ENCODE peak calls at places on chromosomes 4 and X, in six cellular contexts. I is psoas muscle, V is Peyer's patch, U is coronary artery, S is lower lobe of right lung, L is upper lobe of right lung. Z is an unnamed sample.

GRCh38 chrX:87697409-87697808 is 179.8 kb downstream of the KLHL4 start:
- DNase-seq in S (no peak), U (no peak), I (no peak), L (no peak), V (no peak), Z (no peak)

GRCh38 chr4:2387205-2387604 is 31.2 kb downstream of the ZFYVE28 start:
- DNase-seq in V (no peak), U (no peak), S (no peak), L (no peak), I (no peak), Z (no peak)

GRCh38 chrX:12997898-12998687 is 23.2 kb downstream of the TMSB4X start:
- DNase-seq in I (no peak), S (no peak), U (no peak), V (no peak), L (no peak), Z (no peak)

GRCh38 chr4:56129431-56129861 is 180.7 kb downstream of the CEP135 start:
- DNase-seq in S (peak), U (no peak), L (peak), V (peak), I (no peak), Z (no peak)

GRCh38 chr4:153223935-153224334 is 19.7 kb downstream of the TRIM2 start:
- DNase-seq in L (no peak), I (no peak), S (no peak), V (no peak), U (no peak), Z (no peak)

GRCh38 chr4:151157543-151157942 is 58.1 kb downstream of the RPS3A start:
- DNase-seq in U (no peak), L (no peak), S (no peak), V (no peak), I (no peak), Z (no peak)

GRCh38 chrX:71609095-71609750 is 9.1 kb downstream of the CXCR3 start:
- DNase-seq in V (peak), L (no peak), U (no peak), I (no peak), S (no peak), Z (no peak)

GRCh38 chr4:167000141-167000852 is 234.0 kb downstream of the SPOCK3 start:
- DNase-seq in S (no peak), U (no peak), I (no peak), V (no peak), L (no peak), Z (no peak)

GRCh38 chrX:125308653-125309052 is 11.0 kb upstream of the TEX13C start:
- DNase-seq in U (no peak), I (no peak), S (no peak), V (no peak), L (no peak), Z (no peak)

GRCh38 chr4:38390962-38391361 is 273.0 kb upstream of the KLF3 start:
- DNase-seq in I (no peak), U (no peak), L (no peak), S (no peak), V (no peak), Z (no peak)

GRCh38 chrX:20378291-20378920 is 111.7 kb upstream of the RPS6KA3 start:
- DNase-seq in V (peak), L (no peak), I (no peak), U (no peak), S (no peak), Z (no peak)

GRCh38 chrX:40149286-40150175 is 51.8 kb upstream of the BCOR start:
- DNase-seq in V (no peak), U (no peak), I (no peak), S (no peak), L (no peak), Z (no peak)

GRCh38 chr4:35793045-35793722 is 451.1 kb downstream of the ARAP2 start:
- DNase-seq in I (no peak), L (no peak), U (no peak), S (no peak), V (no peak), Z (no peak)

GRCh38 chr4:126306152-126306869 is 991.6 kb downstream of the FAT4 start:
- DNase-seq in L (no peak), I (no peak), V (peak), S (no peak), U (no peak), Z (no peak)

GRCh38 chrX:107711521-107712041 is 64.0 kb downstream of the TSC22D3 start:
- DNase-seq in S (no peak), L (no peak), U (peak), I (no peak), V (peak), Z (peak)

GRCh38 chr4:11428701-11429571 is at the start of gene HS3ST1:
- DNase-seq in L (peak), S (peak), I (peak), V (peak), U (peak), Z (no peak)

GRCh38 chrX:150256297-150256650 is 106.8 kb upstream of the MAMLD1 start:
- DNase-seq in U (peak), I (no peak), V (no peak), S (no peak), L (no peak), Z (no peak)

GRCh38 chr4:81449018-81449417 is 22.7 kb downstream of the RASGEF1B start:
- DNase-seq in U (no peak), V (no peak), L (no peak), I (no peak), S (no peak), Z (no peak)

GRCh38 chrX:2320089-2320488 is 180.7 kb downstream of the DHRSX start:
- DNase-seq in L (no peak), I (no peak), V (no peak), S (no peak), U (no peak), Z (no peak)

GRCh38 chrX:2316534-2316933 is 184.2 kb downstream of the DHRSX start:
- DNase-seq in U (no peak), V (no peak), L (no peak), I (no peak), S (no peak), Z (no peak)

GRCh38 chrX:2318371-2318770 is 182.4 kb downstream of the DHRSX start:
- DNase-seq in U (no peak), V (no peak), L (no peak), S (no peak), I (no peak), Z (no peak)

GRCh38 chrX:2315434-2315833 is 185.3 kb downstream of the DHRSX start:
- DNase-seq in L (no peak), I (no peak), V (no peak), S (no peak), U (no peak), Z (no peak)

DNA sequence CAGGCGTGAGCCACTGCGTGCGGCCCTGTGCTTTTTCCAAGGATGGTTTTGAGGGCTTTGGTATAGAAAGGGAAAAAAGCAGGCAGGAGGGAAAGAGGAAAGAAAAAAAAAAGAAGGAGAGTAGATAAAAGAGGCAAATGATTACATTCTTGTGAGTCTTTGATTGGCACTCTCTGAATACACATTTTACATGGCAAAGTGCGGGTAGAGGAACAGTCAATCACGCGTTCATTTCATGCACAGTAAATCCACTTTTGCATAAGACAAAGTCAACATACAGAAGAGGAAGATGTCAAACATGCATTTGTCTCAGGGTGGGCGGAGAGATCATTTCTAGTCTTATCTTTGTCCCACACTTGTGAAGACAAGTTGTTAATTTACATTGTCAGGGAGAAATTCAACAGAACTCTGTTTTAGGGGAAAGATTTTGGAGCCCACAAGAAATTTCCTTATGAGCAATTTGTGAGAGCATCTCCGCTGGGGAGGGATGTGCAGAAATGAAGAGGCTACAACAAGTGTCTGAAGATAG is 183.2 kb downstream of the DHRSX start:
- DNase-seq in L (no peak), S (no peak), V (no peak), I (no peak), U (no peak), Z (no peak)
- H3K27ac ChIP-seq in L (no peak), S (no peak), V (no peak), I (no peak), U (no peak), Z (no peak)

GRCh38 chrX:23403849-23404248 is 69.2 kb downstream of the PTCHD1 start:
- DNase-seq in U (no peak), V (no peak), I (no peak), L (no peak), S (no peak), Z (no peak)
- TF ChIP-seq CTCF in U (no peak), V (peak), I (peak), L (no peak), S (no peak), Z (no peak)

GRCh38 chr4:173526724-173527102 is 3.3 kb downstream of the HAND2 start:
- DNase-seq in U (no peak), I (no peak), V (no peak), L (no peak), S (no peak), Z (no peak)
- H3K27ac ChIP-seq in U (peak), I (no peak), V (peak), L (no peak), S (no peak), Z (no peak)

DNA sequence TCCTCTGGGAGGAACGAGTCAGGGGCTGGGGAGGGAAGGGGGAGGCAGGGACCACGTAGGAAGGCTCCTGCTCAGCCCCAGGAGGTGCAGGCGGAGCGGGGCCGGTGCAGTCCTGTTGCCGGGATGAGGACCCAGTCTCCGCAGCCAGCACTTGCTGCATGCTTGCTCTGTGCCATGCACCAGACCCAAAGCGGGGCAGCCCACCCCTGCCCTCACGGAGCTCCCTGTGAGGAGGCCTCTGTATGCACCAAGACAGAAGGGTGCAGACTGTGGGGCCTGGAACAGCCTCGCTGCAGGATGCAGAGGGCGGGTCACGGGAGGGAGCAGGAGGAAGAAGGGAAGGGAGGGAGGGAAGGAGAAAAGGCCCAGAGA is 61.9 kb downstream of the ABLIM2 start:
- DNase-seq in S (no peak), V (no peak), I (no peak), U (no peak), L (no peak), Z (no peak)
- TF ChIP-seq CTCF in S (no peak), V (no peak), I (no peak), U (no peak), L (no peak), Z (no peak)

Z was measured in CD4-positive, alpha-beta T cell.